ENCODE peak calls at places on chromosomes 6 and 20, in ten cellular contexts. T is heart left ventricle; Q is A549; J is neural crest cell; C is testis; M is BE2C; W is endothelial cell of umbilical vein; S is RWPE1; O is CD4-positive, alpha-beta T cell; U is Calu3. R is an unnamed sample.

GRCh38 chr6:17289491-17290106 is 8.4 kb downstream of the RBM24 start:
- DNase-seq in W (no peak), T (no peak), O (no peak), J (no peak), C (no peak), Q (no peak), M (no peak), S (no peak), U (no peak), R (peak)

GRCh38 chr20:19929749-19930148 is 87.4 kb upstream of the NAA20 start:
- DNase-seq in C (no peak), J (no peak), W (no peak), M (no peak), U (no peak), T (no peak), S (no peak), Q (no peak), O (no peak), R (no peak)

GRCh38 chr6:155001482-155001881 is 6.4 kb downstream of the TIAM2 start:
- DNase-seq in J (no peak), M (no peak), Q (no peak), T (no peak), S (no peak), O (no peak), W (no peak), C (no peak), U (no peak), R (peak)

GRCh38 chr6:40933864-40934263 is 105.2 kb downstream of the UNC5CL start:
- DNase-seq in Q (no peak), C (no peak), O (no peak), T (no peak), W (no peak), M (no peak), S (no peak), J (no peak), U (no peak), R (no peak)

GRCh38 chr20:11922561-11922960 is 4.9 kb downstream of the BTBD3 start:
- DNase-seq in W (no peak), M (no peak), J (no peak), Q (no peak), U (no peak), C (no peak), S (no peak), O (no peak), T (no peak), R (no peak)

GRCh38 chr20:3751664-3752385 is 15.7 kb downstream of the ADISSP start:
- DNase-seq in U (peak), C (peak), S (peak), T (peak), W (no peak), J (no peak), Q (no peak), M (peak), O (peak), R (no peak)

GRCh38 chr20:43658068-43658722 is 8.7 kb upstream of the MYBL2 start:
- DNase-seq in O (no peak), W (no peak), M (peak), Q (peak), T (no peak), S (peak), J (no peak), C (no peak), U (peak), R (peak)

GRCh38 chr6:20712011-20712410 is 177.8 kb downstream of the CDKAL1 start:
- DNase-seq in O (no peak), U (no peak), T (no peak), Q (no peak), S (no peak), J (no peak), W (peak), M (no peak), C (no peak), R (no peak)

GRCh38 chr6:142784344-142784743 is 160.6 kb downstream of the HIVEP2 start:
- DNase-seq in W (no peak), S (no peak), J (no peak), U (no peak), M (no peak), O (no peak), C (no peak), T (no peak), Q (no peak), R (peak)

GRCh38 chr20:62088258-62089127 is 22.8 kb upstream of the TAF4 start:
- DNase-seq in T (no peak), S (peak), J (no peak), Q (peak), C (no peak), W (peak), O (no peak), U (peak), M (no peak), R (peak)

GRCh38 chr20:43846516-43846905 is 68.1 kb upstream of the TOX2 start:
- DNase-seq in W (no peak), C (no peak), O (no peak), T (no peak), J (no peak), S (no peak), M (no peak), Q (no peak), U (no peak), R (no peak)

GRCh38 chr6:42933195-42933594 is 3.9 kb downstream of the CNPY3 start:
- DNase-seq in M (no peak), O (no peak), Q (no peak), C (no peak), J (no peak), T (no peak), U (no peak), S (no peak), W (no peak), R (no peak)

GRCh38 chr20:5377484-5377883 is 60.7 kb upstream of the PROKR2 start:
- DNase-seq in O (no peak), U (no peak), S (no peak), W (no peak), Q (no peak), T (no peak), M (no peak), C (no peak), J (no peak), R (no peak)

GRCh38 chr20:7723284-7723683 is 217.0 kb downstream of the HAO1 start:
- DNase-seq in U (no peak), O (no peak), T (no peak), J (no peak), M (no peak), S (peak), Q (no peak), C (no peak), W (peak), R (peak)

GRCh38 chr20:51767018-51767866 is 948 bp downstream of the ATP9A start:
- DNase-seq in C (peak), W (peak), J (peak), U (peak), O (no peak), T (peak), M (peak), Q (peak), S (peak), R (peak)

GRCh38 chr20:17835941-17836861 is 132.4 kb downstream of the SNX5 start:
- DNase-seq in Q (no peak), M (no peak), U (no peak), T (peak), S (no peak), W (peak), C (peak), O (no peak), J (no peak), R (peak)

GRCh38 chr6:50305660-50306059 is 255.9 kb upstream of the DEFB112 start:
- DNase-seq in O (no peak), S (no peak), W (no peak), Q (no peak), U (no peak), C (no peak), J (no peak), M (no peak), T (no peak), R (peak)

GRCh38 chr6:133553652-133554051 is 312.5 kb downstream of the EYA4 start:
- DNase-seq in Q (no peak), U (peak), C (peak), J (peak), W (peak), S (peak), M (peak), O (no peak), T (no peak), R (peak)

GRCh38 chr6:14004258-14004657 is 79.5 kb downstream of the RNF182 start:
- DNase-seq in S (no peak), C (no peak), T (no peak), W (no peak), O (no peak), U (no peak), M (peak), Q (no peak), J (no peak), R (no peak)

GRCh38 chr6:98825602-98826230 is 8.7 kb upstream of the POU3F2 start:
- DNase-seq in W (no peak), U (no peak), T (no peak), O (no peak), Q (no peak), S (no peak), J (no peak), M (no peak), C (no peak), R (no peak)

GRCh38 chr6:6820688-6821238 is 232.2 kb downstream of the LY86 start:
- DNase-seq in U (peak), C (no peak), S (peak), W (no peak), M (no peak), J (no peak), O (no peak), T (no peak), Q (no peak), R (no peak)

GRCh38 chr20:237918-238317 is 10.9 kb downstream of the DEFB129 start:
- DNase-seq in S (no peak), Q (no peak), W (no peak), U (no peak), M (no peak), O (no peak), T (no peak), C (no peak), J (no peak), R (no peak)

GRCh38 chr20:237479-237878 is 10.4 kb downstream of the DEFB129 start:
- DNase-seq in T (no peak), W (no peak), M (no peak), J (no peak), O (no peak), Q (no peak), S (no peak), C (no peak), U (no peak), R (no peak)

DNA sequence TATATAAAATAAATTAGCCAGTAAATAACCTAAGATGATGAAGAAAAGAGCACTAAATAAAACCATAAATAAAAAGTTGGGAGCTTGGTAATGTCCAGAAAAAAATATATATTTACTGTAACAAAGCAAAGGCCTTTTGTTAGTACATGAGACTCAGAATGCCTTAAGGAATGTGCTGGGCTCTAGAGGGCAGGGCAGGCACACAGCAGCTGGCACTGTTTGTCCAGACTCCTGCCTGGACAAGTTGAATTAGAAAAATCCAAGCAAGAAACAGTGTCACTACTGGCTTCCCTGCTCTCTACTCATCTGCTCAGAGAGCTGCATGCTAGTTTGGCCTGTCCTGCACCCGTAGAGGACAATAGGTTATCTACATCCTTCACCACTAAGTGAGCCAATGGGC is 8.8 kb downstream of the DEFB129 start:
- DNase-seq in Q (no peak), W (peak), U (peak), J (no peak), O (no peak), T (no peak), S (peak), C (peak), M (no peak), R (peak)
- TF ChIP-seq CTCF in Q (no peak), W (no peak), U (no peak), J (no peak), O (no peak), T (peak), S (peak), C (no peak), M (no peak), R (no peak)

GRCh38 chr20:53578492-53579222 is 15.0 kb downstream of the ZNF217 start:
- DNase-seq in O (peak), W (peak), S (peak), T (no peak), U (peak), M (peak), C (peak), Q (peak), J (peak), R (peak)

GRCh38 chr20:53579266-53579580 is 14.4 kb downstream of the ZNF217 start:
- DNase-seq in Q (no peak), S (no peak), W (no peak), J (no peak), M (no peak), O (no peak), C (no peak), T (no peak), U (no peak), R (no peak)

GRCh38 chr20:53580376-53581111 is 13.1 kb downstream of the ZNF217 start:
- DNase-seq in U (no peak), S (no peak), Q (no peak), C (no peak), T (no peak), W (no peak), M (no peak), J (no peak), O (no peak), R (no peak)

GRCh38 chr20:53581444-53582311 is 12.0 kb downstream of the ZNF217 start:
- DNase-seq in T (no peak), Q (no peak), W (no peak), M (no peak), S (no peak), U (no peak), C (no peak), O (no peak), J (no peak), R (no peak)

GRCh38 chr20:53579581-53580375 is 13.9 kb downstream of the ZNF217 start:
- DNase-seq in J (no peak), S (peak), O (no peak), W (peak), T (no peak), Q (no peak), U (peak), M (peak), C (no peak), R (peak)
- TF ChIP-seq CTCF in J (no peak), S (no peak), O (no peak), W (no peak), T (no peak), Q (no peak), U (peak), M (no peak), C (no peak), R (no peak)

DNA sequence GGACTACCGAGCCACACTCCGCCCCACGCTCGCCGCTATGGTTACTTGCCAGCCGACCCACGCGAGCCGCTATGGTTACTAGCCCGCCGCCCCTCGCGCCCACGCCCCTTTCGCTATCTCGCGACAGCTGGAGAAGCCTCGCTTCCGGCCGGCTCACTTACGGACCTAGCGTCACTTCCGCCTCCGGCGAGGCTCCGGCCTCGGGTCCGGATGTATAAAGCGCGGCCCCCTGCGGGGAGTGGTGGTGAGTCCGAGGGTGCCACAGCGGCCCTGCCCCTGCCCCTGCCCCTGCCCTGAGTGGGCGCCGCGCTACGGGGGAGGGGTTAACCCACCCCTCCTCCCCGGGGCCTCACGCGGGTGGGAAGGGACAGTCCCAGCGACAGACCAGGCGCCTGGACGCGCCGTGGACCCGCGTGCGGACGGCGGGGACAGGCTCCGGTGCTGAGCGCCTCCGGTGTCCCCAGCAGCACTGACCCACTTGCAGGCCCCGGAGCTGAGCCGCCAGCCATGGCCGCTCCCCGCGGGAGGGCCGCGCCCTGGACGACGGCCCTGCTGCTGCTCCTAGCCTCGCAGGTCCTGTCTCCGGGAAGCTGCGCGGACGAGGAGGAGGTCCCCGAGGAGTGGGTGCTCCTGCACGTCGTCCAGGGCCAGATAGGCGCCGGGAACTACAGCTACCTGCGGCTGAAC is at the start of the genes C6orf120 and WDR27:
- DNase-seq in M (peak), O (peak), W (peak), S (peak), T (peak), C (peak), U (peak), J (peak), Q (peak), R (peak)
- TF ChIP-seq CTCF in M (no peak), O (no peak), W (no peak), S (no peak), T (peak), C (peak), U (no peak), J (no peak), Q (no peak), R (no peak)

DNA sequence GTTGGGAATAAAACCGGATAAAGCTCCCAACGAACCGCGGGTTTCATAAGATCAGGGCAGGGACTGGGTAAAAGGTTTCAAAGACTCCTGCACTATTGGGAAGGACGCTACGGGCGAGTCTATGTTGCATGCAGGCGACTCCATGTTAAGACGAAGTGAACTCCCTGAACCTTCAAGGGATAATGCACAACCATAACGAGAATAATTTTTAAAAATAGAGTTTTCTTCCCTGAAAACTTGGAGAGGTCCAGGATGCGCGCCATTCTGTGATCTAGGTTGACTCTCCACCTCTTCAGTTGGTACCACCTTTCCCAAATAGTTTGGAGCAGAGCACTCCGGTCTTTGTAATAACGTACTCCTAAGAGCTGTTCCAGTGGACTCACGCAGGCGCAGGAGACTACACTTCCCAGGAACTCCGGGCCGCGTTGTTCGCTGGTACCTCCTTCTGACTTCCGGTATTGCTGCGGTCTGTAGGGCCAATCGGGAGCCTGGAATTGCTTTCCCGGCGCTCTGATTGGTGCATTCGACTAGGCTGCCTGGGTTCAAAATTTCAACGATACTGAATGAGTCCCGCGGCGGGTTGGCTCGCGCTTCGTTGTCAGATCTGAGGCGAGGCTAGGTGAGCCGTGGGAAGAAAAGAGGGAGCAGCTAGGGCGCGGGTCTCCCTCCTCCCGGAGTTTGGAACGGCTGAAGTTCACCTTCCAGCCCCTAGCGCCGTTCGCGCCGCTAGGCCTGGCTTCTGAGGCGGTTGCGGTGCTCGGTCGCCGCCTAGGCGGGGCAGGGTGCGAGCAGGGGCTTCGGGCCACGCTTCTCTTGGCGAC is at the start of gene TPX2:
- DNase-seq in T (peak), O (peak), S (peak), C (peak), M (peak), Q (peak), U (peak), W (peak), J (peak), R (peak)
- TF ChIP-seq CTCF in T (no peak), O (no peak), S (no peak), C (no peak), M (no peak), Q (no peak), U (no peak), W (no peak), J (peak), R (peak)

DNA sequence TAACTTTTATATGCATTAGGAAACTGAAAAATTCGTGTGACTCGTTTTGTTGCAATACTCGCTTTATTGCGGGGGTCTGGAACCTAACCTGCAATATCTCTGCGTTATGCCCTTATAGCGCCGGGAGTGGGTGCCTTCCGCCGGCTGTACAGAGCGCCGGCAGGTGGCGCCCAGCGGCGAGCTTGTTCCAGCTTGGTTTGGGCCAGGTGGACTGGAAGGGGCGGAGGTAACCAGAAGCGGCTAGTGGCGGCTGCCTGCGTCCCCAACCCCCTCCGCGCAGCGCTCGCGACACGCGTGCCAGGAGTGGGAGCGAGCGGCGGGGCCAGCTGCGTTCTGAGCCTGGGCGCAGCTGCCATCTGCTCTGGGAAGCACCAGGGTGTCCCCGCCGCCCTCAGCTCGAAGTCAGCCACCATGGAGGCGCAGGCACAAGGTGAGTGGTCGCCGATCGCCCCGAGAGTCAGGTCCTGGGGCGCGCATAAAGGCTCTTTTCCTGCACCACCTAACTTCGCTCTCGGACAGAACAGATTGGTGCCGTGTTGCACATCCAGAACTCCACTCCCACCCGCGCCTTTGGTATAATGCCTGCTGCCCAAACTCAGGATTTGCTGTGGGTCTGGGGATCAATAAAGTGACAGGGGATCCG is at the start of gene TPD52L1:
- DNase-seq in Q (peak), W (peak), M (peak), U (peak), J (peak), O (peak), T (peak), S (peak), C (peak), R (peak)
- TF ChIP-seq CTCF in Q (peak), W (peak), M (peak), U (peak), J (peak), O (peak), T (peak), S (peak), C (peak), R (peak)

R was measured in fibroblast of mammary gland.